ENCODE peak calls at places on chromosomes 7 and 10, in seven cellular contexts. One of them, this sample, is unnamed. For H3K4me1, the result is how much of the 10 kb centered on the place peaks cover.

GRCh38 chr7:73340514-73340913 is 12.6 kb downstream of the FKBP6 start:
- DNase-seq in transverse colon: no peak
- DNase-seq in uterus: no peak
- DNase-seq in tibial artery: no peak
- DNase-seq in Peyer's patch: no peak
- DNase-seq in GM23338: peak
- DNase-seq in body of pancreas: no peak
- DNase-seq in this sample: no peak

GRCh38 chr7:75727881-75728592 is 10.7 kb downstream of the HIP1 start:
- DNase-seq in transverse colon: peak
- DNase-seq in uterus: peak
- DNase-seq in GM23338: peak
- DNase-seq in Peyer's patch: peak
- DNase-seq in tibial artery: no peak
- DNase-seq in body of pancreas: peak
- DNase-seq in this sample: no peak

GRCh38 chr10:110512461-110513187 is 14.9 kb downstream of the DUSP5 start:
- DNase-seq in body of pancreas: no peak
- DNase-seq in GM23338: no peak
- DNase-seq in tibial artery: no peak
- DNase-seq in uterus: no peak
- DNase-seq in transverse colon: no peak
- DNase-seq in Peyer's patch: no peak
- DNase-seq in this sample: no peak

GRCh38 chr7:124072603-124073324 is 39.9 kb upstream of the TMEM229A start:
- DNase-seq in body of pancreas: no peak
- DNase-seq in Peyer's patch: no peak
- DNase-seq in GM23338: no peak
- DNase-seq in uterus: no peak
- DNase-seq in tibial artery: no peak
- DNase-seq in transverse colon: no peak
- DNase-seq in this sample: no peak

GRCh38 chr10:94002156-94002555 is 8.4 kb downstream of the PLCE1 start:
- DNase-seq in uterus: no peak
- DNase-seq in body of pancreas: no peak
- DNase-seq in transverse colon: peak
- DNase-seq in Peyer's patch: no peak
- DNase-seq in tibial artery: no peak
- DNase-seq in GM23338: no peak
- DNase-seq in this sample: no peak

GRCh38 chr7:106217089-106217542 is 67.7 kb downstream of the NAMPT start:
- DNase-seq in Peyer's patch: peak
- DNase-seq in transverse colon: peak
- DNase-seq in uterus: peak
- DNase-seq in tibial artery: peak
- DNase-seq in body of pancreas: peak
- DNase-seq in GM23338: peak
- DNase-seq in this sample: peak

GRCh38 chr10:24446739-24447138 is 237.8 kb downstream of the KIAA1217 start:
- DNase-seq in Peyer's patch: no peak
- DNase-seq in transverse colon: no peak
- DNase-seq in GM23338: no peak
- DNase-seq in body of pancreas: no peak
- DNase-seq in tibial artery: no peak
- DNase-seq in uterus: no peak
- DNase-seq in this sample: no peak

GRCh38 chr7:123024989-123025758 is 29.7 kb upstream of the TAS2R16 start:
- DNase-seq in body of pancreas: no peak
- DNase-seq in transverse colon: no peak
- DNase-seq in tibial artery: no peak
- DNase-seq in Peyer's patch: no peak
- DNase-seq in uterus: no peak
- DNase-seq in GM23338: no peak
- DNase-seq in this sample: no peak

DNA sequence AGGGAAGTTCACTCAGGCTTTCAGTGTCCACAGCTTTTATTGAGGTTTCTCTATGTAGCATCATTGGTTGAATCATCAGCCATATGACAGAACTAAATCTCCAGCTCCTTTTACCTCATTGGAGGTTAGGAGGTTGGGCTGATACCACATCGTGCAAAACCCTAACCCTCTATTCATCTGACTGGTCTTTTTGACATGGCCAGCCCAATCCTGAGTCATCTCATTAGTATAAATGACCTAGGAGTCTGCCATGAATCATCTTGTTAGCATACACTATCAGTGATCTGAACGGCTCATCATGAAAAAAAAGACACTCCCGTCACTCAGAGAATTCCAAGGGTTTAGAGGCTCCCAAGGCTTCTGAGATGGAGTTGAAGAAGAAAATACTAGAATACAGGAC is 669.8 kb upstream of the POT1 start:
- DNase-seq in Peyer's patch: no peak
- DNase-seq in body of pancreas: no peak
- DNase-seq in transverse colon: no peak
- DNase-seq in GM23338: no peak
- DNase-seq in tibial artery: no peak
- DNase-seq in uterus: no peak
- DNase-seq in this sample: no peak
- H3K4me1 ChIP-seq in Peyer's patch: under half
- H3K4me1 ChIP-seq in body of pancreas: under half
- H3K4me1 ChIP-seq in transverse colon: under half
- H3K4me1 ChIP-seq in GM23338: under half
- H3K4me1 ChIP-seq in tibial artery: under half
- H3K4me1 ChIP-seq in uterus: under half
- H3K4me1 ChIP-seq in this sample: under half

GRCh38 chr7:27128776-27129728 is 1.5 kb downstream of the HOXA4 start:
- DNase-seq in Peyer's patch: peak
- DNase-seq in body of pancreas: no peak
- DNase-seq in uterus: no peak
- DNase-seq in tibial artery: no peak
- DNase-seq in transverse colon: no peak
- DNase-seq in GM23338: no peak
- DNase-seq in this sample: no peak
- H3K27ac ChIP-seq in Peyer's patch: peak
- H3K27ac ChIP-seq in body of pancreas: no peak
- H3K27ac ChIP-seq in uterus: peak
- H3K27ac ChIP-seq in tibial artery: peak
- H3K27ac ChIP-seq in transverse colon: peak
- H3K27ac ChIP-seq in GM23338: no peak
- H3K27ac ChIP-seq in this sample: peak

DNA sequence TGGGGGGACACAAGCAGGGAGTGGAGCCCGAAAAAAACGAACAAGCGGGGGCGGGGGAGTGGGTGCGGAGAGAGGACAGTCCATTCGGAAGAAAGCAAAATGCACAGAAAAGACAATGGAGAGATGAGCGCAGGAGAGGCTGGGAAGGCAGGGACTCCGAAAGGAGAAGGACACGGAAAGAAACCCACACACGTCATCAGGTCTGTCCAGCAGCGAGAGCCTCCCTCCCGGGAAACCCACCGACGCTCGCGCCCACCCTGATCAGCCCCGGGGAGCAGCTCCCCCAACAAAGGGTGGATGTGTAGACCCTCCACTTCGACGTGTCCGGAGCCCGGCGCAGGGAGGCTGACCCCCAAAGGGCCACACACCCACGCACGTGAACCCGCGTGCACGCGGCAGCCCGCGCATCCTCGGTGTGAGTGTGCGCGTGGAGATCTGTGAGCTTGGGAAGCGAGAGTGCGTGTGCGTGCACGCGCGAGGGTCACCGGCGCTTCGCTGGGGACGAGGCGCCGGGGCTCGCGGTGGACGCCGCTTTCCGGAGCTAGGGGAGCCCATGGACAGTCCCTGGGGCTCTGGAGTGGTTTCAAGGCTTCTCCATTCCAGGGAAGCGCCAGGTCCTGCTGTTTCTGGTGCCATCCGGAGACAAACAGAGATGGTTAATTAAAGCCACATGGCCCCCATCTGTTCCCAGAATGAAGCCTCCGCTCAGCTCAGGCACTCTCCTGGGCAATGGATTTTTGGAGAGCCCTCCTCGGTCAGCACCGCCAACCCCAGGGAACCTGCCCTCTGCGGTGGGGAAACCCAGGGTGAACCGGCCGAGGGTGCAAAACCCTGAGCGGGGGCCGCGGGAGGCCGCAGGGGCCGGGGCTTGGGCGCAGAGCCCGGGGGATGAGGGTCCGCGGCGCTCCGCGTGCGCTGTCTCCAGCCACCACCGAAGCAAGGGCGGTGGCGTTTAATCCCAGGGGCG is 919 bp downstream of the LAMB1 start:
- DNase-seq in Peyer's patch: peak
- DNase-seq in GM23338: peak
- DNase-seq in uterus: peak
- DNase-seq in tibial artery: no peak
- DNase-seq in transverse colon: peak
- DNase-seq in body of pancreas: no peak
- DNase-seq in this sample: no peak
- H3K4me1 ChIP-seq in Peyer's patch: under half
- H3K4me1 ChIP-seq in GM23338: under half
- H3K4me1 ChIP-seq in uterus: under half
- H3K4me1 ChIP-seq in tibial artery: half or more
- H3K4me1 ChIP-seq in transverse colon: half or more
- H3K4me1 ChIP-seq in body of pancreas: half or more
- H3K4me1 ChIP-seq in this sample: under half

GRCh38 chr10:103547391-103547946 is 54.0 kb downstream of the NEURL1 start:
- DNase-seq in body of pancreas: no peak
- DNase-seq in GM23338: no peak
- DNase-seq in transverse colon: no peak
- DNase-seq in uterus: peak
- DNase-seq in tibial artery: no peak
- DNase-seq in Peyer's patch: peak
- DNase-seq in this sample: peak

GRCh38 chr10:103550229-103550628 is 56.7 kb downstream of the NEURL1 start:
- DNase-seq in transverse colon: no peak
- DNase-seq in uterus: no peak
- DNase-seq in body of pancreas: no peak
- DNase-seq in GM23338: no peak
- DNase-seq in tibial artery: no peak
- DNase-seq in Peyer's patch: peak
- DNase-seq in this sample: no peak

GRCh38 chr10:103548006-103548405 is 54.5 kb downstream of the NEURL1 start:
- DNase-seq in transverse colon: no peak
- DNase-seq in tibial artery: no peak
- DNase-seq in uterus: no peak
- DNase-seq in Peyer's patch: no peak
- DNase-seq in body of pancreas: no peak
- DNase-seq in GM23338: no peak
- DNase-seq in this sample: no peak

GRCh38 chr10:103548581-103549348 is 55.3 kb downstream of the NEURL1 start:
- DNase-seq in GM23338: no peak
- DNase-seq in uterus: no peak
- DNase-seq in Peyer's patch: peak
- DNase-seq in tibial artery: no peak
- DNase-seq in transverse colon: peak
- DNase-seq in body of pancreas: peak
- DNase-seq in this sample: peak

GRCh38 chr10:103549349-103549685 is 55.8 kb downstream of the NEURL1 start:
- DNase-seq in tibial artery: no peak
- DNase-seq in Peyer's patch: no peak
- DNase-seq in GM23338: no peak
- DNase-seq in uterus: no peak
- DNase-seq in body of pancreas: no peak
- DNase-seq in transverse colon: no peak
- DNase-seq in this sample: no peak
- H3K27ac ChIP-seq in tibial artery: no peak
- H3K27ac ChIP-seq in Peyer's patch: peak
- H3K27ac ChIP-seq in GM23338: no peak
- H3K27ac ChIP-seq in uterus: peak
- H3K27ac ChIP-seq in body of pancreas: peak
- H3K27ac ChIP-seq in transverse colon: peak
- H3K27ac ChIP-seq in this sample: no peak

This sample was measured in ascending aorta.